ENCODE peak calls at places on chromosomes 2 and 18, in four cellular contexts. R, B, L and D are unnamed samples.

GRCh38 chr2:84811839-84812238 is 69.0 kb downstream of the TRABD2A start:
- DNase-seq in L (no peak), B (no peak), R (no peak), D (no peak)

GRCh38 chr2:237304763-237305514 is 109.0 kb downstream of the COL6A3 start:
- DNase-seq in B (no peak), L (no peak), R (no peak), D (no peak)

GRCh38 chr2:14524041-14524802 is 108.3 kb upstream of the LRATD1 start:
- DNase-seq in B (no peak), L (no peak), R (no peak), D (no peak)

GRCh38 chr2:231613655-231614558 is 21.2 kb downstream of the TEX44 start:
- DNase-seq in B (peak), R (peak), L (peak), D (peak)

GRCh38 chr2:85913854-85914524 is 25.2 kb upstream of the ST3GAL5 start:
- DNase-seq in R (no peak), B (no peak), L (no peak), D (no peak)

GRCh38 chr2:188046437-188046836 is 245.2 kb upstream of the GULP1 start:
- DNase-seq in R (no peak), L (no peak), B (no peak), D (no peak)

GRCh38 chr2:9538000-9538507 is 17.6 kb downstream of the ADAM17 start:
- DNase-seq in L (no peak), B (peak), R (no peak), D (no peak)

GRCh38 chr2:179712825-179713224 is 148.6 kb downstream of the ZNF385B start:
- DNase-seq in R (no peak), L (no peak), B (no peak), D (no peak)

GRCh38 chr2:10873790-10874437 is 37.8 kb upstream of the KCNF1 start:
- DNase-seq in L (no peak), B (no peak), R (no peak), D (no peak)

GRCh38 chr2:32833709-32834108 is 113.0 kb upstream of the LTBP1 start:
- DNase-seq in L (no peak), B (no peak), R (no peak), D (no peak)

GRCh38 chr2:86603892-86604291 is 19.8 kb downstream of the RNF103 start:
- DNase-seq in L (no peak), R (no peak), B (no peak), D (no peak)

GRCh38 chr18:62716679-62717058 is 1.3 kb downstream of the PHLPP1 start:
- DNase-seq in B (no peak), L (peak), R (peak), D (no peak)

GRCh38 chr2:240377366-240377765 is 58.1 kb upstream of the GPC1 start:
- DNase-seq in L (no peak), R (no peak), B (no peak), D (no peak)

GRCh38 chr18:7637269-7637668 is 70.2 kb downstream of the PTPRM start:
- DNase-seq in R (no peak), B (no peak), L (no peak), D (no peak)

GRCh38 chr2:134181219-134181618 is 72.7 kb upstream of the MGAT5 start:
- DNase-seq in L (no peak), R (peak), B (no peak), D (no peak)

GRCh38 chr2:138267161-138267901 is 234.2 kb upstream of the SPOPL start:
- DNase-seq in L (no peak), R (no peak), B (no peak), D (no peak)

GRCh38 chr2:223613017-223613950 is 11.1 kb upstream of the SCG2 start:
- DNase-seq in R (no peak), L (peak), B (no peak), D (peak)

GRCh38 chr2:237062585-237062984 is 23.1 kb upstream of the COPS8 start:
- DNase-seq in B (no peak), L (no peak), R (no peak), D (no peak)

GRCh38 chr2:203675086-203675485 is 31.4 kb upstream of the CD28 start:
- DNase-seq in B (no peak), L (no peak), R (no peak), D (no peak)

GRCh38 chr2:78644849-78645248 is 380.7 kb upstream of the REG3G start:
- DNase-seq in L (no peak), R (no peak), B (no peak), D (no peak)